ENCODE peak calls at places on chromosomes 1 and 21, in four cellular contexts. X, Z, S and O are unnamed samples.

GRCh38 chr1:25898223-25899015 is 7.8 kb downstream of the STMN1 start:
- DNase-seq in X (no peak), Z (no peak), S (no peak), O (no peak)

GRCh38 chr21:35102488-35103407 is 53.6 kb upstream of the RUNX1 start:
- DNase-seq in X (peak), Z (no peak), S (no peak), O (peak)

GRCh38 chr1:53625766-53626520 is 113.0 kb downstream of the GLIS1 start:
- DNase-seq in X (no peak), Z (no peak), S (no peak), O (no peak)

GRCh38 chr1:208928335-208928734 is 655.2 kb upstream of the CAMK1G start:
- DNase-seq in X (no peak), Z (no peak), S (no peak), O (no peak)

GRCh38 chr1:201708085-201708512 is 120.9 kb upstream of the IPO9 start:
- DNase-seq in X (no peak), Z (no peak), S (no peak), O (no peak)

GRCh38 chr1:172609528-172609927 is 49.4 kb upstream of the FASLG start:
- DNase-seq in X (peak), Z (no peak), S (no peak), O (no peak)

GRCh38 chr1:210570116-210570515 is 241.4 kb downstream of the HHAT start:
- DNase-seq in X (no peak), Z (no peak), S (no peak), O (no peak)

GRCh38 chr1:65948609-65949229 is 156.0 kb downstream of the PDE4B start:
- DNase-seq in X (no peak), Z (no peak), S (no peak), O (peak)

GRCh38 chr1:180632326-180633088 is 685 bp downstream of the XPR1 start:
- DNase-seq in X (peak), Z (peak), S (no peak), O (peak)

GRCh38 chr1:80929868-80930508 is 870.7 kb upstream of the ADGRL2 start:
- DNase-seq in X (no peak), Z (peak), S (no peak), O (no peak)

GRCh38 chr1:108679586-108680213 is 12.4 kb upstream of the PRPF38B start:
- DNase-seq in X (no peak), Z (no peak), S (no peak), O (no peak)

GRCh38 chr1:70914224-70914623 is 133.4 kb downstream of the PTGER3 start:
- DNase-seq in X (no peak), Z (no peak), S (no peak), O (no peak)

GRCh38 chr1:59041878-59042277 is 255.0 kb upstream of the FGGY start:
- DNase-seq in X (no peak), Z (no peak), S (no peak), O (no peak)

GRCh38 chr1:59044535-59045121 is 252.3 kb upstream of the FGGY start:
- DNase-seq in X (peak), Z (no peak), S (no peak), O (no peak)

GRCh38 chr1:59045137-59045536 is 251.8 kb upstream of the FGGY start:
- DNase-seq in X (no peak), Z (no peak), S (no peak), O (no peak)

GRCh38 chr1:59045636-59046035 is 251.3 kb upstream of the FGGY start:
- DNase-seq in X (no peak), Z (no peak), S (no peak), O (no peak)

GRCh38 chr1:59043796-59044195 is 253.1 kb upstream of the FGGY start:
- DNase-seq in X (peak), Z (no peak), S (no peak), O (peak)
- TF ChIP-seq CREM in X (no peak), Z (no peak), S (no peak), O (peak)

GRCh38 chr1:31296486-31297272 is at the start of the genes SNRNP40 and ZCCHC17:
- DNase-seq in X (peak), Z (peak), S (peak), O (peak)

GRCh38 chr1:31300193-31300592 is 3.4 kb downstream of the ZCCHC17 start:
- DNase-seq in X (no peak), Z (no peak), S (no peak), O (no peak)

GRCh38 chr1:31299365-31299764 is 2.5 kb downstream of the ZCCHC17 start:
- DNase-seq in X (no peak), Z (no peak), S (no peak), O (peak)

GRCh38 chr1:31297273-31298247 is 728 bp downstream of the ZCCHC17 start:
- DNase-seq in X (peak), Z (no peak), S (no peak), O (peak)

DNA sequence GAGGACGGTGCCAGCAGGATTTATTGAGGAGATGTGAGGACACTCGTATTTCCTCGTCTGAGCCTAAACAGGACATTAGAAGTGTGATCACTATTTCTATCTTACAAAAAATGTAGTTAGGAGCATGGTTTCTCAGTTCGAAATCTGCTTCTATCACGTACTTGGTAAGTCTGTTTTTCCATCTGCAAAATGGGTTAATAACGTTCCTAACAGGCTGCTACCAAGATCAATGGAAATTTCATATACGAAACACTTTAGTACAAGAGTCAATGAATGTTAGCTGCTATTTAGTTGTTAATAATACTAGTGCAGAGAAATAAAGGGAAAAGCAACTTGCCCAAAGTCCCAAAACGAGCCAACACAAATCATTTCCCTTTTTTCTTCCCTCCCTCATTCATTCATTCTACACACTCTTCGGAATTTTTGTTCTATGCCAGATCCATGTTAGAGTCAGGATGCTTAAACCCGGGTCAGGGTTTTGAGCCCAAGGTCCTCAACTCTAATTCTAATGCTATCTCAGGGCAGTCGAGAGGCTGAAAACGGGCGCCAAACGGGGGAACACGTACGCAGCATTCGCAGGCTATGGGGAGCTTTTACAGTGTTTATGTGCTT is 608 bp downstream of the SNRNP40 start:
- DNase-seq in X (no peak), Z (no peak), S (no peak), O (peak)
- TF ChIP-seq CREM in X (no peak), Z (no peak), S (no peak), O (no peak)

DNA sequence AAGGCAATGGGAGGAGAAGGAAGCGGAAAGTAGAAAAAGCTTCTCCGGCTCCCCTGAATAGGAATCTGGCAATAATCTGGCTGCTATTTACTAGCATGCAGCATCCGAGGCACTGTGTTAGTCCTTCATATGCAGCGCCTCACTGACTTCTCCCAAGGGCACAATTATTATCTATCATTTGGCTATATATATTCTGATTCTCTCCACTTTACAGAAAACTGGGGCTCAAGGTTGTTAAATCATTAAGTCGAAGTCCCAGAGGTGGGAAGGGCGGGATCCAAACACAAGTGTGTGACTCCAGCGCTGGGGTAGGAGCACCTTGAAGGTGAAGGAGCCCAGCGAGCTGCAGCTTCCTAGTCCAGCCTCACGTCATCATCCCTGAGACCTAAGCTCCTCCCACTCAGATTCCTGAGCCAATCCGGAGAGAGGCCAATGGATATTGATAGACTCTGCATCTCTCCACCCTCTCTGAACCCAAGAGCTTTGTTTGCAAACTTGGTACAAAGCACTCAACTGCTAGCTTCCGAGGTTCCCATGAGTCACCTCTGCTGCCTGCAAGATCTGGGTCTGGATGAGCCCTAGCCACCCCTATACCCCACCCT is 16.6 kb upstream of the EYA3 start:
- DNase-seq in X (peak), Z (peak), S (no peak), O (peak)
- TF ChIP-seq CREM in X (no peak), Z (no peak), S (no peak), O (peak)

GRCh38 chr1:27538793-27539192 is 48.8 kb upstream of the WASF2 start:
- DNase-seq in X (no peak), Z (no peak), S (no peak), O (no peak)

GRCh38 chr1:27532119-27532695 is 42.2 kb upstream of the WASF2 start:
- DNase-seq in X (no peak), Z (no peak), S (no peak), O (no peak)

GRCh38 chr1:27536767-27537166 is 46.8 kb upstream of the WASF2 start:
- DNase-seq in X (no peak), Z (peak), S (no peak), O (no peak)

GRCh38 chr1:27536004-27536757 is 46.2 kb upstream of the WASF2 start:
- DNase-seq in X (no peak), Z (no peak), S (no peak), O (no peak)

GRCh38 chr1:27535386-27535785 is 45.4 kb upstream of the WASF2 start:
- DNase-seq in X (no peak), Z (no peak), S (no peak), O (no peak)
- TF ChIP-seq CREM in X (no peak), Z (no peak), S (no peak), O (no peak)

GRCh38 chr1:178364782-178365181 is 132.0 kb downstream of the CLEC20A start:
- DNase-seq in X (no peak), Z (no peak), S (no peak), O (no peak)
- TF ChIP-seq CREM in X (no peak), Z (no peak), S (no peak), O (no peak)

DNA sequence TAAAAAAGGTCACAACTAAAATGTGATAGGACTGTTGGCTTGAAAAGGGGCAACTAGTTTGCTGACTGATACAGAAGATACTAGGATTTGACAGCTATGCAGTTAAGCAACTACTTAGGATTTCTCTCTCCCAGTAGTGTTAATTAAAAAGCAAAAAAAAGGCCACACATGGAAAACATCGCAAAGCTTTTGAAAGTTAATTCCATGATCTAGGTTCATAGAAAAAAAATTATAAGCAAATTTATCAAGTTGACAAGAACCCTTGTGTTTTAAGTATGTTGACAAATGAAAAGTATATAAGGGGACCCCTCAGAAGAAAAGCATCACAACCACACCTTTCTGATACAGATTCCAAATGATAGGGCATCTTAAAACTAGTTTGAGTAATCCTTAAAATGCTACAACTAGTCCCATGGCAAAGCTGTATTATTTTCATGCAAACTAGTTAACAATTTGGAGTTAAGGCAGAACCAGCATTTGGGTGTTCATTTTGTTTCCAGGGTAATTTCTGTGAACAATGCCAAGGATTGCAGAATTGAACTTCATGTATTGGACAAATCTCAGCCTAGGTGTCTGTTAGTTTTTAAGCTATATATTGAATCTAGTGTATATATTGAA is 4.1 kb downstream of the PNRC2 start:
- DNase-seq in X (no peak), Z (no peak), S (no peak), O (no peak)
- TF ChIP-seq CREM in X (no peak), Z (no peak), S (no peak), O (no peak)

DNA sequence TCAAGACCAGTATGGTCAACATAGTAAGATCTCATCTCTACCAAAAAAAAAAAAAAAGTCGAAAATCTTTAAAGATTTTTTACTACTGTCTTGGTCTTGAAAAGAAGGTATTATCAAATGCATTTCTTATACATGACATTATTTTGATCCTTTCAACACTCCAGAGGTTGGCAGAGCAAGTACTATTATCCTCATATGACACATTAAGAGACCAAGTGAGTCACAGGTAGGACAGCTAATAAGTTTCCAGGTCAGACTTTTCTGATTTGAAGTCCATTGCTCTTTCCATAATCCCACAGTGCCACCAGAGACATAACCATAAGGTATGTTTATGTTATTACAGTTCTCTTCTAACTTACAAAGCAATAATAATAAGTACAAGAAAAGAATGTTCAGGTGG is 15.2 kb downstream of the DBT start:
- DNase-seq in X (no peak), Z (no peak), S (no peak), O (no peak)
- TF ChIP-seq CREM in X (no peak), Z (no peak), S (no peak), O (no peak)

GRCh38 chr1:44407430-44408180 is 2.5 kb downstream of the RNF220 start:
- DNase-seq in X (no peak), Z (peak), S (no peak), O (no peak)
- TF ChIP-seq CREM in X (no peak), Z (no peak), S (no peak), O (no peak)

GRCh38 chr1:35561297-35561971 is 3.8 kb downstream of the NCDN start:
- DNase-seq in X (no peak), Z (no peak), S (no peak), O (no peak)
- TF ChIP-seq CREM in X (no peak), Z (no peak), S (no peak), O (no peak)

GRCh38 chr1:24383381-24383940 is 30.1 kb downstream of the STPG1 start:
- DNase-seq in X (no peak), Z (no peak), S (no peak), O (no peak)

GRCh38 chr1:24380508-24380907 is 33.1 kb downstream of the STPG1 start:
- DNase-seq in X (no peak), Z (no peak), S (no peak), O (no peak)

GRCh38 chr1:24381256-24381655 is 32.3 kb downstream of the STPG1 start:
- DNase-seq in X (no peak), Z (no peak), S (no peak), O (no peak)

GRCh38 chr1:24382165-24382577 is 31.4 kb downstream of the STPG1 start:
- DNase-seq in X (no peak), Z (no peak), S (no peak), O (no peak)

DNA sequence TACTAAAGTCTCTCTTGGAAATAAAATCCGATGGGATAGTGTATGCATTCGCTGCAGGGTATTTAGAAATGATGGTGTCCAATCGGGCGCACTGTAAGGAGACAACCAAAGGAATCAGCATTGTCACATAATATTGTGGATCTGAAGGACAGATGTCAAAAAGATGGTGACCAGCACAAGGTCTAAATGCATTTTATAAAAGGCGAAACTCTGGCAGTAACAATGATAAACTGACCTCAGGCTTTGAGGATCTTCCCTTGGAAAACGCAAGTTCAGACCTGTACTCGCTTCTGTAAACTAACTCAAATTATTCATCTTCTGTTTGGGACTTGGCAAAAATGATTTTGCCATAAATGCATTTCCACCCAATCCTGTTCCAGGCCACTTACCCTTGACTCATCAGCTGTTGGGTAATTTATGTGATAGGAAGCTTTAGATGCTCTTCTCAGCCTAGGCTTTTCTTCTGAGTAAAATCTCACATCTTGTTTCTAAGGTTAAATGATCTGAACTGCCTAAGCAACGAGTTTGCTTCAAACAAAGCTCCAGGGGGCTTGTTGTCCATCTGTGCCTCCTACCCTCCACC is 33.8 kb downstream of the STPG1 start:
- DNase-seq in X (no peak), Z (no peak), S (no peak), O (no peak)
- TF ChIP-seq CREM in X (no peak), Z (no peak), S (no peak), O (no peak)